ENCODE peak calls at places on chromosome 16, in five cellular contexts. One of them, this sample, is unnamed. For H3K9me3, the result is how much of the 10 kb centered on the place peaks cover.

GRCh38 chr16:28826141-28826540 is 3.3 kb downstream of the ATXN2L start:
- DNase-seq in lung: no peak
- DNase-seq in esophagus squamous epithelium: no peak
- DNase-seq in body of pancreas: no peak
- DNase-seq in left lung: no peak
- DNase-seq in this sample: no peak

GRCh38 chr16:25613931-25614330 is 77.8 kb upstream of the HS3ST4 start:
- DNase-seq in lung: no peak
- DNase-seq in esophagus squamous epithelium: no peak
- DNase-seq in body of pancreas: no peak
- DNase-seq in left lung: no peak
- DNase-seq in this sample: no peak

GRCh38 chr16:64589836-64590235 is 532.0 kb downstream of the CDH11 start:
- DNase-seq in lung: no peak
- DNase-seq in esophagus squamous epithelium: no peak
- DNase-seq in body of pancreas: no peak
- DNase-seq in left lung: no peak
- DNase-seq in this sample: no peak

GRCh38 chr16:26276289-26276688 is 584.5 kb downstream of the HS3ST4 start:
- DNase-seq in lung: no peak
- DNase-seq in esophagus squamous epithelium: no peak
- DNase-seq in body of pancreas: no peak
- DNase-seq in left lung: no peak
- DNase-seq in this sample: no peak

GRCh38 chr16:67284699-67285646 is 5.6 kb downstream of the PLEKHG4 start:
- DNase-seq in lung: peak
- DNase-seq in esophagus squamous epithelium: no peak
- DNase-seq in body of pancreas: peak
- DNase-seq in left lung: no peak
- DNase-seq in this sample: peak

GRCh38 chr16:29312835-29313558 is 93.5 kb downstream of the NPIPB11 start:
- DNase-seq in lung: no peak
- DNase-seq in esophagus squamous epithelium: no peak
- DNase-seq in body of pancreas: no peak
- DNase-seq in left lung: no peak
- DNase-seq in this sample: no peak

GRCh38 chr16:88920618-88921602 is 54.5 kb upstream of the PABPN1L start:
- DNase-seq in lung: peak
- DNase-seq in esophagus squamous epithelium: no peak
- DNase-seq in body of pancreas: peak
- DNase-seq in left lung: peak
- DNase-seq in this sample: no peak

GRCh38 chr16:13680021-13680672 is 239.8 kb upstream of the ERCC4 start:
- DNase-seq in lung: no peak
- DNase-seq in esophagus squamous epithelium: no peak
- DNase-seq in body of pancreas: no peak
- DNase-seq in left lung: no peak
- DNase-seq in this sample: no peak

GRCh38 chr16:21277927-21278706 is at the start of gene CRYM:
- DNase-seq in lung: peak
- DNase-seq in esophagus squamous epithelium: no peak
- DNase-seq in body of pancreas: peak
- DNase-seq in left lung: peak
- DNase-seq in this sample: peak

GRCh38 chr16:88442811-88443576 is 10.1 kb upstream of the ZFPM1 start:
- DNase-seq in lung: peak
- DNase-seq in esophagus squamous epithelium: no peak
- DNase-seq in body of pancreas: peak
- DNase-seq in left lung: peak
- DNase-seq in this sample: peak

GRCh38 chr16:47732122-47732805 is 271.1 kb downstream of the PHKB start:
- DNase-seq in lung: no peak
- DNase-seq in esophagus squamous epithelium: no peak
- DNase-seq in body of pancreas: no peak
- DNase-seq in left lung: no peak
- DNase-seq in this sample: no peak

GRCh38 chr16:11234884-11235702 is 20.9 kb downstream of the SOCS1 start:
- DNase-seq in lung: no peak
- DNase-seq in esophagus squamous epithelium: no peak
- DNase-seq in body of pancreas: no peak
- DNase-seq in left lung: peak
- DNase-seq in this sample: peak

GRCh38 chr16:10681310-10682308 is 13.1 kb downstream of the TEKT5 start:
- DNase-seq in lung: no peak
- DNase-seq in esophagus squamous epithelium: no peak
- DNase-seq in body of pancreas: no peak
- DNase-seq in left lung: no peak
- DNase-seq in this sample: no peak

GRCh38 chr16:88510091-88510719 is 57.1 kb downstream of the ZFPM1 start:
- DNase-seq in lung: no peak
- DNase-seq in esophagus squamous epithelium: no peak
- DNase-seq in body of pancreas: no peak
- DNase-seq in left lung: no peak
- DNase-seq in this sample: no peak

GRCh38 chr16:2799852-2800226 is 1.6 kb downstream of the PRSS41 start:
- DNase-seq in lung: peak
- DNase-seq in esophagus squamous epithelium: no peak
- DNase-seq in body of pancreas: no peak
- DNase-seq in left lung: peak
- DNase-seq in this sample: peak

GRCh38 chr16:12617401-12617819 is 186.3 kb downstream of the CPPED1 start:
- DNase-seq in lung: no peak
- DNase-seq in esophagus squamous epithelium: no peak
- DNase-seq in body of pancreas: no peak
- DNase-seq in left lung: no peak
- DNase-seq in this sample: no peak

GRCh38 chr16:66510711-66511614 is 39.0 kb downstream of the TK2 start:
- DNase-seq in lung: peak
- DNase-seq in esophagus squamous epithelium: no peak
- DNase-seq in body of pancreas: peak
- DNase-seq in left lung: no peak
- DNase-seq in this sample: no peak

GRCh38 chr16:8893426-8893825 is 11.3 kb downstream of the LITAFD start:
- DNase-seq in lung: no peak
- DNase-seq in esophagus squamous epithelium: no peak
- DNase-seq in body of pancreas: no peak
- DNase-seq in left lung: no peak
- DNase-seq in this sample: no peak

GRCh38 chr16:30166202-30166902 is 17.1 kb upstream of the CORO1A start:
- DNase-seq in lung: no peak
- DNase-seq in esophagus squamous epithelium: no peak
- DNase-seq in body of pancreas: peak
- DNase-seq in left lung: no peak
- DNase-seq in this sample: peak

GRCh38 chr16:72990003-72990521 is 57.9 kb downstream of the ZFHX3 start:
- DNase-seq in lung: peak
- DNase-seq in esophagus squamous epithelium: no peak
- DNase-seq in body of pancreas: peak
- DNase-seq in left lung: peak
- DNase-seq in this sample: peak

GRCh38 chr16:31869511-31870201 is 4.0 kb upstream of the ZNF267 start:
- DNase-seq in lung: peak
- DNase-seq in esophagus squamous epithelium: no peak
- DNase-seq in body of pancreas: peak
- DNase-seq in left lung: peak
- DNase-seq in this sample: peak

GRCh38 chr16:90020260-90020837 is 1.1 kb upstream of the DBNDD1 start:
- DNase-seq in lung: no peak
- DNase-seq in esophagus squamous epithelium: no peak
- DNase-seq in body of pancreas: no peak
- DNase-seq in left lung: no peak
- DNase-seq in this sample: no peak

GRCh38 chr16:31108035-31108793 is at the start of gene BCKDK:
- DNase-seq in lung: peak
- DNase-seq in esophagus squamous epithelium: no peak
- DNase-seq in body of pancreas: peak
- DNase-seq in left lung: peak
- DNase-seq in this sample: peak

GRCh38 chr16:17578921-17579876 is 108.4 kb upstream of the XYLT1 start:
- DNase-seq in lung: peak
- DNase-seq in esophagus squamous epithelium: no peak
- DNase-seq in body of pancreas: peak
- DNase-seq in left lung: no peak
- DNase-seq in this sample: peak

GRCh38 chr16:65825191-65825856 is 541.2 kb upstream of the CDH5 start:
- DNase-seq in lung: no peak
- DNase-seq in esophagus squamous epithelium: no peak
- DNase-seq in body of pancreas: no peak
- DNase-seq in left lung: no peak
- DNase-seq in this sample: no peak

GRCh38 chr16:67215690-67216089 is 11.2 kb upstream of the TMEM208 start:
- DNase-seq in lung: no peak
- DNase-seq in esophagus squamous epithelium: no peak
- DNase-seq in body of pancreas: no peak
- DNase-seq in left lung: no peak
- DNase-seq in this sample: no peak

GRCh38 chr16:48385272-48385953 is at the start of gene SIAH1:
- DNase-seq in lung: peak
- DNase-seq in esophagus squamous epithelium: peak
- DNase-seq in body of pancreas: peak
- DNase-seq in left lung: peak
- DNase-seq in this sample: peak

GRCh38 chr16:48583075-48584065 is 26.6 kb downstream of the N4BP1 start:
- DNase-seq in lung: peak
- DNase-seq in esophagus squamous epithelium: no peak
- DNase-seq in body of pancreas: no peak
- DNase-seq in left lung: no peak
- DNase-seq in this sample: no peak

GRCh38 chr16:27844826-27845225 is 218.7 kb downstream of the GSG1L start:
- DNase-seq in lung: no peak
- DNase-seq in esophagus squamous epithelium: no peak
- DNase-seq in body of pancreas: no peak
- DNase-seq in left lung: no peak
- DNase-seq in this sample: no peak

GRCh38 chr16:56856876-56857447 is 8.0 kb upstream of the SLC12A3 start:
- DNase-seq in lung: no peak
- DNase-seq in esophagus squamous epithelium: no peak
- DNase-seq in body of pancreas: no peak
- DNase-seq in left lung: no peak
- DNase-seq in this sample: peak

GRCh38 chr16:49956915-49957314 is 68.1 kb upstream of the CNEP1R1 start:
- DNase-seq in lung: no peak
- DNase-seq in esophagus squamous epithelium: no peak
- DNase-seq in body of pancreas: no peak
- DNase-seq in left lung: no peak
- DNase-seq in this sample: no peak

GRCh38 chr16:49958474-49958873 is 66.6 kb upstream of the CNEP1R1 start:
- DNase-seq in lung: no peak
- DNase-seq in esophagus squamous epithelium: no peak
- DNase-seq in body of pancreas: no peak
- DNase-seq in left lung: no peak
- DNase-seq in this sample: no peak

GRCh38 chr16:49964316-49964715 is 60.7 kb upstream of the CNEP1R1 start:
- DNase-seq in lung: no peak
- DNase-seq in esophagus squamous epithelium: no peak
- DNase-seq in body of pancreas: no peak
- DNase-seq in left lung: no peak
- DNase-seq in this sample: no peak

GRCh38 chr16:49959552-49960277 is 65.3 kb upstream of the CNEP1R1 start:
- DNase-seq in lung: peak
- DNase-seq in esophagus squamous epithelium: no peak
- DNase-seq in body of pancreas: no peak
- DNase-seq in left lung: no peak
- DNase-seq in this sample: no peak

DNA sequence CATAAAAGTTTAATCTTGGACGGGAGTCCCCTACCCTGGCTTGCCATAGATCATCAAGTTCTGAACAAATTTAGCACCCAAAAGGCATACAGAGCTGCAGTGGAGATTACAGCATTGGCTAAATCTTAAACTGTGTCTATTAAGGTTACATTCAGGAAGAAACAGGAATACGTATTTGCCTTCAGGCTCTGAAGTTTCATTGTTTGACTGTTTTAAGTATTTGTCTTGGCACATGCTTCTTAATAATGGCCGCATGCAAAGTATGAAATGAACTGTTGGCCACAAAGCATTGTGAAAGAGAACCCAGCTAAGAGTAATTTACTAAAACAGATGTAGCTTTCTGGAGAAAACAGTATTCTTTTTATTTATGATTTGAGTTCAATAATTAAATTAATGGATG is 63.9 kb upstream of the CNEP1R1 start:
- DNase-seq in lung: no peak
- DNase-seq in esophagus squamous epithelium: no peak
- DNase-seq in body of pancreas: no peak
- DNase-seq in left lung: no peak
- DNase-seq in this sample: no peak
- H3K27ac ChIP-seq in lung: no peak
- H3K27ac ChIP-seq in esophagus squamous epithelium: no peak
- H3K27ac ChIP-seq in body of pancreas: no peak
- H3K27ac ChIP-seq in left lung: no peak
- H3K27ac ChIP-seq in this sample: no peak

GRCh38 chr16:86300746-86301480 is 209.4 kb upstream of the FOXF1 start:
- DNase-seq in lung: no peak
- DNase-seq in esophagus squamous epithelium: no peak
- DNase-seq in body of pancreas: no peak
- DNase-seq in left lung: peak
- DNase-seq in this sample: no peak
- H3K4me3 ChIP-seq in lung: no peak
- H3K4me3 ChIP-seq in esophagus squamous epithelium: no peak
- H3K4me3 ChIP-seq in body of pancreas: no peak
- H3K4me3 ChIP-seq in left lung: no peak
- H3K4me3 ChIP-seq in this sample: no peak

DNA sequence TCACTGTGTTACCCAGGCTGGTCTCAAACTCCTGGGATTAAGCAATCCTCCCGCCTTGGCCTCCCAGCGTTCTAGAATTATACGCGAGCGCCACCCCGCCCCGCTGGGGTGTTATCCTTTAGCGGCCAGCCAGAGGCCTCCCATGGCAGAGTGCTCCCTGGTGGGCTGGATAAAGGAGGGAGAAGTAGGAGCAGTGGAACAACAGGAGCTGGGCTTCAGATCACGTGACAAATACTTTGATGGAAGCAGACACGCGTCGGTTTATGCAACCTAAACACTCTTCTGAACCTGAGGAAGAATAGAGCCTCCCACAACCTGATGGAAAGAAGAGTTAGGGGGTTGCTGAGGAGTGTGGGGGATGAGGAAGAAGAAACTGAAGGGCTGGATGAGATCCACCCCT is 2114.0 kb downstream of the TP53TG3F start:
- DNase-seq in lung: no peak
- DNase-seq in esophagus squamous epithelium: no peak
- DNase-seq in body of pancreas: no peak
- DNase-seq in left lung: no peak
- DNase-seq in this sample: no peak
- H3K9me3 ChIP-seq in lung: under half
- H3K9me3 ChIP-seq in esophagus squamous epithelium: under half
- H3K9me3 ChIP-seq in body of pancreas: under half
- H3K9me3 ChIP-seq in left lung: under half
- H3K9me3 ChIP-seq in this sample: under half

DNA sequence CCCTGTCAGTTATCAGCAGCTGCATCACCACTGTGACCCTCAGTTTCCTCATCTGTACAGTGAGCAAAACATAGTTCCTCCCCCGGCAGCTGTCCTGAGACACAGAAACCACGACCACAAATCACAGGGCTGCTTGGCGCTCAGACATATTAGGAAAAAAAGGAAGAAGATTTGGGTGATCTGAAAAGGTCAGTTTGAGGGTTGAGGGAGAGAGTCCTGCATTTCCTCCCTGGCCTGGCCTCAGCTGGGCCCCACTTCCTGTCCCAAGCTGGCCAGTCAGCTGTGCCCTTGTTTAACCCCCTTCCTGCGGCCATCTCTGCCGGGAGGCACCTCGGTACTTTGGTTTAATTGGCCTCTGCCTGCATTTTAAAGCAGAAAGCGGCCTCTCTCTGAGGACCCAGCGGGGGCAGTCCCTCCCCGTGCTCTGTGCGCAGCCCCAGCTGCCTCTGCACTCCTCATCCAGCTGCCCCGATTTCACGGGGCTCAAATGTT is 24.0 kb upstream of the CIBAR2 start:
- DNase-seq in lung: no peak
- DNase-seq in esophagus squamous epithelium: no peak
- DNase-seq in body of pancreas: peak
- DNase-seq in left lung: peak
- DNase-seq in this sample: no peak
- H3K27ac ChIP-seq in lung: no peak
- H3K27ac ChIP-seq in esophagus squamous epithelium: peak
- H3K27ac ChIP-seq in body of pancreas: no peak
- H3K27ac ChIP-seq in left lung: peak
- H3K27ac ChIP-seq in this sample: peak

This sample was measured in small intestine.